ENCODE peak calls at places on chromosomes 1 and 21, in five cellular contexts. E is tibial nerve, S is endothelial cell of umbilical vein, U is breast epithelium, B is lung. T is an unnamed sample.

GRCh38 chr1:243973169-243973568 is 77.9 kb upstream of the ZBTB18 start:
- DNase-seq in E (no peak), S (no peak), U (no peak), B (no peak), T (no peak)

GRCh38 chr1:221675880-221676800 is 65.7 kb downstream of the DUSP10 start:
- DNase-seq in E (no peak), S (no peak), U (no peak), B (no peak), T (no peak)

GRCh38 chr1:53115403-53116306 is 26.8 kb downstream of the SLC1A7 start:
- DNase-seq in E (no peak), S (no peak), U (no peak), B (no peak), T (no peak)

GRCh38 chr1:54230507-54231339 is 30.8 kb downstream of the MRPL37 start:
- DNase-seq in E (no peak), S (no peak), U (no peak), B (no peak), T (no peak)

GRCh38 chr1:205950280-205950679 is 7.0 kb upstream of the SLC26A9 start:
- DNase-seq in E (no peak), S (no peak), U (peak; percentile 96), B (no peak), T (peak; percentile 82)

GRCh38 chr1:174740248-174740990 is 259.3 kb upstream of the CACYBP start:
- DNase-seq in E (no peak), S (no peak), U (no peak), B (no peak), T (no peak)

GRCh38 chr1:205505791-205506190 is 1.3 kb downstream of the CDK18 start:
- DNase-seq in E (no peak), S (no peak), U (peak; percentile 72), B (peak; percentile 42), T (peak; percentile 95)

GRCh38 chr1:22756053-22756730 is 45.6 kb downstream of the EPHB2 start:
- DNase-seq in E (no peak), S (no peak), U (no peak), B (no peak), T (no peak)

GRCh38 chr1:151620286-151620685 is 8.4 kb downstream of the SNX27 start:
- DNase-seq in E (no peak), S (no peak), U (no peak), B (no peak), T (no peak)

GRCh38 chr1:225845633-225846259 is 35.8 kb downstream of the EPHX1 start:
- DNase-seq in E (peak; percentile 76), S (peak; percentile 70), U (peak; percentile 73), B (peak; percentile 69), T (peak; percentile 82)

GRCh38 chr21:36429672-36430546 is 44.7 kb downstream of the CHAF1B start:
- DNase-seq in E (peak; percentile 71), S (peak; percentile 100), U (peak; percentile 26), B (peak; percentile 69), T (peak; percentile 89)

GRCh38 chr1:17873007-17873675 is 118.0 kb downstream of the ACTL8 start:
- DNase-seq in E (no peak), S (no peak), U (no peak), B (no peak), T (no peak)

GRCh38 chr1:159778266-159778665 is 2.5 kb upstream of the DUSP23 start:
- DNase-seq in E (no peak), S (peak; percentile 54), U (no peak), B (no peak), T (no peak)

GRCh38 chr1:3248416-3249141 is 179.6 kb downstream of the PRDM16 start:
- DNase-seq in E (no peak), S (no peak), U (no peak), B (no peak), T (no peak)

GRCh38 chr1:12417389-12417788 is 187.6 kb downstream of the VPS13D start:
- DNase-seq in E (no peak), S (no peak), U (no peak), B (no peak), T (no peak)

GRCh38 chr1:10848109-10848684 is 51.8 kb upstream of the CASZ1 start:
- DNase-seq in E (no peak), S (no peak), U (no peak), B (no peak), T (no peak)

GRCh38 chr21:44822484-44823178 is 4.8 kb upstream of the SUMO3 start:
- DNase-seq in E (no peak), S (no peak), U (no peak), B (no peak), T (no peak)

GRCh38 chr1:182137546-182137945 is 76.0 kb upstream of the ZNF648 start:
- DNase-seq in E (no peak), S (no peak), U (no peak), B (no peak), T (no peak)
- H3K27me3 ChIP-seq in E (no peaks in the 10 kb centered on the region), S (no peaks in the 10 kb centered on the region), U (no peaks in the 10 kb centered on the region), B (no peaks in the 10 kb centered on the region), T (no peaks in the 10 kb centered on the region)

DNA sequence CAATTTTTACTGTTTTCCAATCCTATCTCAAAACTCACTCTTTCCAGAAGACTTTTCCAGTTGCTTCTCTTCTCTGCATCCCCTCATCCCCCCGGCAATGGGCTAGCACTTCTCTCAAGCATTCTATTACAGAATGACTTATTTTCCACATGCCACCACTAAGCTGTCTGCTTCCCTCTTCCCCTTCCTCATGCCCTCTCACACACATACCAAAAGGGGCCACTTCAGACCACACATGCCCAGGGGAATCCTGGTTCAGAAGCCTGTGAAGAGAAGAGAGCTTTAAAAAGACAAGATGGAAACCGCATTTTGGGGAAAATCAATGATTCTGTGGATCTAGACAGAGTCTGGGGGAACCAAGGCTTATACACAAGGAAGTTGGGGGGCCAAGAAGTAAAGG is 8.4 kb upstream of the LORICRIN start:
- DNase-seq in E (no peak), S (no peak), U (no peak), B (no peak), T (no peak)
- H3K27me3 ChIP-seq in E (no peaks in the 10 kb centered on the region), S (no peaks in the 10 kb centered on the region), U (no peaks in the 10 kb centered on the region), B (no peaks in the 10 kb centered on the region), T (peaks cover 22% of the 10 kb centered on the region)

GRCh38 chr1:217140041-217140901 is 417.0 kb upstream of the ESRRG start:
- DNase-seq in E (no peak), S (no peak), U (no peak), B (no peak), T (no peak)
- H3K27me3 ChIP-seq in E (peaks cover 49% of the 10 kb centered on the region), S (peaks cover 57% of the 10 kb centered on the region), U (peaks cover 30% of the 10 kb centered on the region), B (peaks cover 7% of the 10 kb centered on the region), T (no peaks in the 10 kb centered on the region)

DNA sequence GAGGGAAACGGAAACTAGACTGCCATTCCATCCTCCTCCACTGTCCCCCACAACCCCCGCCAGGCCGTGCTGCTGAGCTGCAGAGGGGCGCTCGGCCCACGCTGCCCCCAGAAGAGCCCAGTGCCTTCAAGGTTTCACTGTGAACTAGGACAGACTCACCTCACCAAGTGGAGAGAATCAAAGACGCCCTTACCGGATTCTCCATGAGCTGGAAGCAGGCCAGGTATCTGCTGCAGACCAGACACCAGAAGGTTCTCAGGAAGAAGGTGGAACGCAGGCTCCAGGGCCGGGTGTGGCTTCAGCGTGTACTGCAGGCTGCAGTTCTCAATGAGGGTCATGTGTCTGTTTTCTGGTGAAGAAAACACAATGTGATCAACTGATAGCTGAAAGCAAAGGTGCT is 30.6 kb downstream of the NPHP4 start:
- DNase-seq in E (no peak), S (no peak), U (no peak), B (no peak), T (peak; percentile 53)
- H3K27me3 ChIP-seq in E (no peaks in the 10 kb centered on the region), S (no peaks in the 10 kb centered on the region), U (no peaks in the 10 kb centered on the region), B (no peaks in the 10 kb centered on the region), T (no peaks in the 10 kb centered on the region)

T was measured in tibial artery.